ENCODE peak calls at places on chromosomes 5 and 9, in six cellular contexts. G is activated naive CD8-positive, alpha-beta T cell treated with anti-CD3 and anti-CD28 coated beads, Interleukin-2, amount 50 U/mL, for 24 hours; Z is NCI-H345; V is left colon; P is H7; O is RWPE2. A is an unnamed sample.

GRCh38 chr5:33074548-33074947 is 363.4 kb downstream of the NPR3 start:
- DNase-seq in O (no peak), Z (no peak), P (no peak), G (no peak), V (no peak), A (no peak)

GRCh38 chr5:120538644-120539043 is 74.5 kb downstream of the PRR16 start:
- DNase-seq in Z (no peak), P (peak; percentile 2), G (no peak), V (no peak), O (no peak), A (no peak)

GRCh38 chr5:14696851-14697250 is 32.3 kb downstream of the OTULIN start:
- DNase-seq in P (no peak), O (no peak), V (no peak), Z (no peak), G (no peak), A (no peak)

GRCh38 chr5:138441221-138441620 is 2.4 kb downstream of the REEP2 start:
- DNase-seq in P (no peak), O (no peak), Z (no peak), V (no peak), G (no peak), A (no peak)

GRCh38 chr9:128771094-128771721 is 519 bp downstream of the ZER1 start:
- DNase-seq in P (no peak), G (peak; percentile 26), V (peak; percentile 40), Z (peak; percentile 30), O (no peak), A (no peak)

GRCh38 chr5:154038241-154038603 is 488 bp downstream of the FAM114A2 start:
- DNase-seq in G (peak; percentile 47), P (no peak), O (no peak), V (peak; percentile 40), Z (peak; percentile 25), A (no peak)

GRCh38 chr5:175321927-175322532 is 122.0 kb downstream of the DRD1 start:
- DNase-seq in P (peak; percentile 70), O (no peak), G (peak; percentile 6), V (peak; percentile 6), Z (no peak), A (peak; percentile 48)

GRCh38 chr5:130141689-130142320 is 237.5 kb downstream of the CHSY3 start:
- DNase-seq in O (no peak), G (no peak), V (peak; percentile 18), P (peak; percentile 36), Z (no peak), A (peak; percentile 27)

GRCh38 chr5:170265527-170265926 is 32.0 kb downstream of the LCP2 start:
- DNase-seq in P (no peak), O (no peak), G (no peak), V (no peak), Z (no peak), A (no peak)

GRCh38 chr9:108434036-108434435 is 421.8 kb downstream of the ACTL7B start:
- DNase-seq in Z (no peak), V (no peak), G (no peak), P (no peak), O (no peak), A (no peak)

GRCh38 chr5:83472508-83473343 is 1.2 kb downstream of the VCAN start:
- DNase-seq in G (peak; percentile 28), V (peak; percentile 18), O (peak; percentile 64), Z (peak; percentile 50), P (peak; percentile 64), A (no peak)

GRCh38 chr9:108636023-108636422 is 219.8 kb downstream of the ACTL7B start:
- DNase-seq in Z (no peak), P (peak; percentile 47), O (no peak), G (no peak), V (no peak), A (no peak)

GRCh38 chr5:139708434-139708849 is 60.3 kb downstream of the CXXC5 start:
- DNase-seq in O (no peak), P (peak; percentile 67), V (no peak), Z (no peak), G (no peak), A (no peak)

GRCh38 chr9:12680341-12680740 is 12.8 kb upstream of the TYRP1 start:
- DNase-seq in P (no peak), V (no peak), O (no peak), Z (no peak), G (no peak), A (no peak)

GRCh38 chr5:75367401-75367800 is 30.4 kb downstream of the HMGCR start:
- DNase-seq in O (no peak), Z (no peak), P (no peak), G (no peak), V (no peak), A (no peak)

GRCh38 chr5:156528673-156529072 is 201.7 kb downstream of the SGCD start:
- DNase-seq in G (no peak), V (no peak), O (no peak), P (no peak), Z (no peak), A (no peak)

GRCh38 chr9:112061152-112061740 is 113.9 kb downstream of the SUSD1 start:
- DNase-seq in O (peak; percentile 75), G (peak; percentile 45), V (peak; percentile 47), P (peak; percentile 16), Z (no peak), A (no peak)

GRCh38 chr9:109604036-109604600 is 106.0 kb upstream of the PTPN3 start:
- DNase-seq in G (no peak), V (no peak), P (no peak), O (no peak), Z (no peak), A (no peak)

GRCh38 chr9:134683714-134684374 is 42.2 kb downstream of the COL5A1 start:
- DNase-seq in P (no peak), V (no peak), Z (no peak), O (peak; percentile 42), G (no peak), A (no peak)